ENCODE peak calls at places on chromosome 1, in eight cellular contexts. M is tibial artery, Z is ascending aorta, Q is DND-41, V is fibroblast of lung, H is astrocyte, C is brain microvascular endothelial cell, F is uterus. B is an unnamed sample.

GRCh38 chr1:20126806-20127440 is 7.6 kb upstream of the PLA2G2D start:
- DNase-seq in V (no peak), F (no peak), M (no peak), Z (no peak), H (no peak), C (no peak), Q (no peak), B (no peak)

GRCh38 chr1:154145986-154146385 is 8.9 kb downstream of the NUP210L start:
- DNase-seq in H (no peak), Z (no peak), Q (no peak), F (no peak), M (no peak), C (no peak), V (no peak), B (no peak)

GRCh38 chr1:86154581-86155060 is 2.0 kb downstream of the COL24A1 start:
- DNase-seq in F (no peak), C (no peak), Z (no peak), Q (no peak), H (peak; percentile 41), V (no peak), M (peak; percentile 48), B (no peak)

GRCh38 chr1:44569491-44569890 is 104.8 kb downstream of the TMEM53 start:
- DNase-seq in M (no peak), C (no peak), Q (no peak), H (no peak), Z (no peak), V (no peak), F (no peak), B (no peak)

GRCh38 chr1:182374101-182374834 is 17.3 kb downstream of the GLUL start:
- DNase-seq in H (no peak), C (no peak), F (no peak), Q (no peak), M (no peak), V (no peak), Z (no peak), B (no peak)

GRCh38 chr1:52237430-52237829 is 95.5 kb downstream of the ZFYVE9 start:
- DNase-seq in Q (no peak), V (peak; percentile 56), Z (no peak), F (no peak), M (no peak), H (peak; percentile 90), C (peak; percentile 76), B (no peak)

GRCh38 chr1:82160903-82161302 is 360.2 kb downstream of the ADGRL2 start:
- DNase-seq in F (no peak), H (no peak), M (no peak), Q (peak; percentile 35), C (no peak), V (no peak), Z (no peak), B (no peak)

GRCh38 chr1:17403081-17403480 is 31.1 kb downstream of the PADI6 start:
- DNase-seq in M (no peak), F (no peak), H (no peak), V (no peak), Z (no peak), C (no peak), Q (no peak), B (no peak)

GRCh38 chr1:76291186-76291585 is 216.6 kb downstream of the ST6GALNAC3 start:
- DNase-seq in H (no peak), C (no peak), F (no peak), V (no peak), Z (no peak), Q (no peak), M (no peak), B (no peak)

GRCh38 chr1:158611916-158612315 is 6.8 kb downstream of the OR10Z1 start:
- DNase-seq in F (no peak), M (no peak), H (no peak), C (no peak), Z (no peak), Q (no peak), V (no peak), B (no peak)
- TF ChIP-seq CTCF in F (no peak), M (no peak), H (no peak), C (no peak), Z (no peak), Q (no peak), V (no peak), B (no peak)

GRCh38 chr1:36153476-36153875 is 2.5 kb upstream of the MAP7D1 start:
- DNase-seq in F (no peak), V (no peak), Z (no peak), C (no peak), M (no peak), H (no peak), Q (no peak), B (no peak)

GRCh38 chr1:36156329-36157114 is 562 bp downstream of the MAP7D1 start:
- DNase-seq in H (no peak), C (peak; percentile 42), Z (peak; percentile 82), V (peak; percentile 59), M (peak; percentile 85), F (peak; percentile 68), Q (peak; percentile 84), B (peak; percentile 53)

GRCh38 chr1:36155560-36156328 is at the start of gene MAP7D1:
- DNase-seq in C (peak; percentile 72), V (peak; percentile 83), H (peak; percentile 63), M (peak; percentile 94), Z (peak; percentile 92), Q (peak; percentile 83), F (peak; percentile 86), B (peak; percentile 89)

GRCh38 chr1:36154765-36155559 is 998 bp upstream of the MAP7D1 start:
- DNase-seq in M (peak; percentile 85), H (no peak), F (peak; percentile 53), Q (peak; percentile 30), V (no peak), C (no peak), Z (no peak), B (no peak)

DNA sequence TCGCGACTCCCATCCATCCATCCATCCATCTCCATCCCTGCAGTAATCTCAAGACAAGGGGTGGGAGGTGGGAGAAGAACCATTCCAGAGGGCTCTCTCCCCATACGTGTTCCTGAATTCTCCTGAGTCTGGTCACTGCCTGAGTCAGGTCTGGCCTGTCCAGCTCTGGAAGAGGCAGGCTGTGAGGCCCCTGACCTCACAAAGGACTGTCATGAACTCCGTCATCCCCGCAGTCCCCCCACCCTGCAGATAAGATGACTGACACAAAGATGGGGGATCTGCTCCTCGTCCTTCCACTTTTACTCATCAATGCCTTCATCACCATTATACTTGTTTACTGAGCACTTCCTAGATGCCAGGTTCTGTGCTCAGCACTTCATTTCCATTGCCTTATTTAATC is 1.6 kb upstream of the MAP7D1 start:
- DNase-seq in Q (no peak), Z (no peak), V (no peak), F (no peak), C (no peak), M (no peak), H (no peak), B (no peak)
- H3K27ac ChIP-seq in Q (no peak overlapping the region), Z (peak overlapping the region; percentile 98), V (no peak overlapping the region), F (peak overlapping the region; percentile 100), C (no peak overlapping the region), M (peak overlapping the region; percentile 99), H (no peak overlapping the region), B (no peak overlapping the region)

DNA sequence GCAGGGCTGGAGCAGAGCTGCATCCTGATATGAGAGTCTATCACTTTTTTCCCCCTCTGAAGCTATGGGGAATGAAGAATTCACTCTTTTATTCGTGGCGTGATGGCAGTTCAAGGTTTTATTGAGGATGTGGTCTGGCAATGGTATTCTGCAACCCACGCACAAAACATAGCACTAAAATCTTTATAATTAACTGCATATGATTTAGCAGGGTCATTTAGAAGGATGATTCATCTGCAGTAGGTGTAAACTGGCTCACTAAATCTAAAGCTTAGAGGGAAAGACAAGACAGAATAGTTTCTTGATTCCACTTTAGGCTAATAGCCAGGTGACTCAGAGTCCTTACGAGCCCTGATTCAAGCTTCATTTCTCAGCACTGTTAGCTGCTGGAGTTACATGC is 25.0 kb upstream of the CHRM3 start:
- DNase-seq in F (no peak), H (peak; percentile 98), Z (no peak), C (no peak), V (peak; percentile 7), Q (no peak), M (no peak), B (no peak)
- TF ChIP-seq CTCF in F (no peak), H (no peak), Z (no peak), C (no peak), V (no peak), Q (no peak), M (no peak), B (no peak)

GRCh38 chr1:89952021-89952995 is 42.6 kb upstream of the ZNF326 start:
- DNase-seq in C (no peak), M (no peak), Q (no peak), F (no peak), Z (no peak), H (peak; percentile 96), V (peak; percentile 55), B (no peak)
- H3K27ac ChIP-seq in C (peak overlapping the region; percentile 85), M (no peak overlapping the region), Q (peak overlapping the region; percentile 54), F (no peak overlapping the region), Z (no peak overlapping the region), H (peak overlapping the region; percentile 96), V (peak overlapping the region; percentile 92), B (no peak overlapping the region)

GRCh38 chr1:2845874-2846273 is 44.4 kb upstream of the TTC34 start:
- DNase-seq in C (no peak), F (no peak), Q (no peak), Z (no peak), M (no peak), V (no peak), H (no peak), B (no peak)
- TF ChIP-seq CTCF in C (no peak), F (no peak), Q (no peak), Z (no peak), M (no peak), V (no peak), H (no peak), B (no peak)

GRCh38 chr1:64417828-64418227 is 52.1 kb upstream of the CACHD1 start:
- DNase-seq in H (no peak), M (no peak), V (no peak), Z (no peak), Q (no peak), F (no peak), C (no peak), B (no peak)

GRCh38 chr1:64425521-64425920 is 44.4 kb upstream of the CACHD1 start:
- DNase-seq in F (no peak), Q (no peak), H (no peak), C (no peak), V (no peak), M (no peak), Z (no peak), B (no peak)

GRCh38 chr1:64424412-64424811 is 45.5 kb upstream of the CACHD1 start:
- DNase-seq in C (no peak), H (no peak), V (no peak), Q (no peak), Z (no peak), F (no peak), M (no peak), B (no peak)

GRCh38 chr1:64423526-64423925 is 46.4 kb upstream of the CACHD1 start:
- DNase-seq in H (no peak), Q (no peak), M (no peak), V (no peak), F (no peak), C (no peak), Z (no peak), B (no peak)

DNA sequence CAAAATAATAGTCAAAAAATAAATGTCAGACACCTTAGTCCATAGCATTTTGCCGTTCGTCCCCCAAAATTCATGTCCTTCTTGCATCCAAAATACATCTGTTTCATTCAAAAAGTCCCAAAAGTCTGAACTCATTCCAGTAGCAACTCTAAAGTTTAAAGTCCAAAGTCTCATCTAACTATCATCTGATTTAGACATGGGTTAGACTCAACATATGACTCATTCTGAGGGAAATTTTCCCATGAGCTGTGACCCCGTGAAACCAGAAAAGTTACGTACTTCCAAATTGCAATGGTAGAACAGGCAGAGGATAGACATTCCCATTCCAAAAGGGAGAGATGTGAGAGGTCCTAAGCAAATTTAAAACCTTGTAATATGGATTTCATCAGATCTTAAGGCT is 48.6 kb upstream of the CACHD1 start:
- DNase-seq in Z (no peak), Q (no peak), H (peak; percentile 18), M (no peak), V (no peak), F (no peak), C (peak; percentile 29), B (no peak)
- H3K27ac ChIP-seq in Z (no peak overlapping the region), Q (no peak overlapping the region), H (no peak overlapping the region), M (no peak overlapping the region), V (no peak overlapping the region), F (no peak overlapping the region), C (no peak overlapping the region), B (no peak overlapping the region)